ENCODE peak calls at places on chromosome 1, in ten cellular contexts. U is AG04450, K is body of pancreas, C is AG04449, I is astrocyte of the spinal cord, H is epithelial cell of proximal tubule, S is heart right ventricle, E is psoas muscle, R is astrocyte of the cerebellum, W is fibroblast of mammary gland. T is an unnamed sample.

GRCh38 chr1:6198646-6199297 is 623 bp downstream of the RPL22 start:
- DNase-seq in K (no peak), H (no peak), E (no peak), W (no peak), C (no peak), S (no peak), I (no peak), R (no peak), U (no peak), T (no peak)

GRCh38 chr1:37723390-37724078 is 31.2 kb downstream of the CDCA8 start:
- DNase-seq in R (no peak), C (no peak), W (peak; percentile 57), I (no peak), S (no peak), E (no peak), H (no peak), U (no peak), K (no peak), T (no peak)

GRCh38 chr1:207827488-207827830 is 75.6 kb downstream of the CD46 start:
- DNase-seq in R (no peak), I (no peak), S (no peak), H (no peak), U (no peak), K (no peak), W (no peak), C (no peak), E (no peak), T (no peak)

GRCh38 chr1:58395355-58395754 is 151.2 kb downstream of the OMA1 start:
- DNase-seq in U (peak; percentile 78), C (peak; percentile 63), W (peak; percentile 90), H (peak; percentile 29), R (peak; percentile 94), K (no peak), E (no peak), S (no peak), I (peak; percentile 93), T (peak; percentile 69)

GRCh38 chr1:172637522-172637921 is 21.4 kb upstream of the FASLG start:
- DNase-seq in E (no peak), C (peak; percentile 58), K (no peak), S (no peak), H (peak; percentile 88), U (peak; percentile 55), R (peak; percentile 73), W (peak; percentile 95), I (peak; percentile 90), T (no peak)

GRCh38 chr1:19414490-19414889 is 70.8 kb downstream of the CAPZB start:
- DNase-seq in H (no peak), I (peak; percentile 44), S (no peak), K (no peak), W (no peak), U (no peak), E (no peak), C (no peak), R (no peak), T (no peak)

GRCh38 chr1:56326056-56326455 is 253.3 kb downstream of the PLPP3 start:
- DNase-seq in R (peak; percentile 35), C (no peak), U (no peak), K (no peak), I (peak; percentile 47), E (no peak), S (no peak), W (no peak), H (no peak), T (no peak)

GRCh38 chr1:10680487-10680886 is 116.0 kb downstream of the CASZ1 start:
- DNase-seq in U (no peak), W (no peak), E (no peak), I (no peak), H (no peak), C (no peak), S (no peak), K (no peak), R (no peak), T (no peak)

DNA sequence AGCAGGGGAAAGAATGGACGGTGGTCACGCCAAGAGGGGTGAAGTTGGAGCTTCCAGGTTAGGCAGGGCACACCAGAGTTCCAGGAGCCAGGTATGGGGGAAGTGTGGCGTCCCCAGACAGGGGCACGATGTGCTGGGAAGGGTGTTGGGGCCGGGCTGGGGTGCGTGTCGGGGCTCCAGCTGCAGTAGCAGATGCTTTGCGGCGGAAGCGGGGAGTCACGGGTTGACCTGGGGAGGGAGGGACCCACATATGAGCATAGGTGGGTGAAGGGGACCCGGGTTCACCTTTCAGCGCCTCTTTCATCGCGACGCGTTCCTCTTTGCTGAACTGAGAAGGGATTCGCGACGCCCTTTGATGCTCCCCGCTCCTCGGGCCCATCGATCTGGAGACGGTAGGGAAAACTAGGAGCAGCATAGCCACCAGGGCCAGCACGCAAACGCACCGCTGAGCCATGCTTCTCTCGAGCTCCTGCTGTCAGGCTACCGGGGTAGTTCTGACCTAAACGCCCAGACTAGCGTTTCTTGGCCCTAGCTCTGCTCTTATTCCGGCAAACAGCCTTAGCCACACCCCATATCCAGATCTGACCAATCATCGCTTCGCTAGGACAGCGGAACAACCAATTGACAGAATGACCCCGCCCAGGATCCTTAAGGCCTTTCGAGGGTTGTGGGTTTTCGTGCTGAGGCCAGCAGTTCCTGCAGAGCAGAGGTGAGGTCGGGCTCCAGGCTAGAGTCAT is at the start of gene PM20D1:
- DNase-seq in U (peak; percentile 51), W (peak; percentile 92), E (peak; percentile 81), S (peak; percentile 56), K (peak; percentile 90), H (peak; percentile 58), R (peak; percentile 20), I (peak; percentile 72), C (no peak), T (no peak)
- H3K4me3 ChIP-seq in U (peak within 1 kb of the TSS; percentile 55), W (peak within 1 kb of the TSS; percentile 53), E (peak within 1 kb of the TSS; percentile 74), S (peak within 1 kb of the TSS; percentile 55), K (no peak within 1 kb of the TSS), H (peak within 1 kb of the TSS; percentile 56), R (peak within 1 kb of the TSS; percentile 3), I (peak within 1 kb of the TSS; percentile 21), C (peak within 1 kb of the TSS; percentile 49), T (no peak within 1 kb of the TSS)

GRCh38 chr1:160340146-160340545 is 2.9 kb downstream of the COPA start:
- DNase-seq in W (no peak), E (no peak), H (no peak), S (no peak), K (no peak), I (no peak), C (no peak), R (no peak), U (no peak), T (no peak)

GRCh38 chr1:160342520-160342919 is 530 bp downstream of the COPA start:
- DNase-seq in E (no peak), C (no peak), U (no peak), H (no peak), R (no peak), S (no peak), I (peak; percentile 18), K (no peak), W (peak; percentile 15), T (no peak)

GRCh38 chr1:160346953-160347352 is 3.8 kb downstream of the NCSTN start:
- DNase-seq in R (no peak), K (no peak), S (no peak), E (no peak), C (no peak), I (no peak), W (no peak), U (no peak), H (no peak), T (no peak)

GRCh38 chr1:160340866-160341265 is 2.2 kb downstream of the COPA start:
- DNase-seq in S (no peak), I (no peak), U (no peak), W (peak; percentile 12), C (no peak), R (no peak), K (no peak), E (no peak), H (no peak), T (no peak)

GRCh38 chr1:160342953-160343869 is at the start of the genes COPA and NCSTN:
- DNase-seq in C (peak; percentile 84), K (peak; percentile 92), I (peak; percentile 97), S (peak; percentile 90), R (peak; percentile 94), H (peak; percentile 66), W (peak; percentile 97), U (peak; percentile 90), E (peak; percentile 96), T (peak; percentile 86)
- TF ChIP-seq CTCF in C (no peak), K (no peak), I (peak; percentile 7), S (no peak), R (no peak), H (no peak), W (no peak), U (peak; percentile 3), E (no peak), T (no peak)

GRCh38 chr1:158027485-158027884 is 34.0 kb downstream of the KIRREL1 start:
- DNase-seq in U (no peak), W (no peak), K (no peak), I (no peak), C (no peak), R (no peak), H (no peak), S (no peak), E (no peak), T (no peak)

GRCh38 chr1:158026641-158027040 is 33.2 kb downstream of the KIRREL1 start:
- DNase-seq in E (no peak), R (no peak), I (no peak), K (no peak), S (no peak), H (no peak), C (no peak), W (no peak), U (no peak), T (no peak)

GRCh38 chr1:158024737-158025136 is 31.3 kb downstream of the KIRREL1 start:
- DNase-seq in H (no peak), S (no peak), W (no peak), R (no peak), C (no peak), E (peak; percentile 77), U (no peak), K (no peak), I (no peak), T (no peak)

GRCh38 chr1:158022554-158023278 is 29.3 kb downstream of the KIRREL1 start:
- DNase-seq in K (no peak), I (no peak), R (no peak), E (no peak), H (no peak), C (no peak), U (no peak), S (no peak), W (no peak), T (no peak)

GRCh38 chr1:158025576-158026230 is 32.3 kb downstream of the KIRREL1 start:
- DNase-seq in S (no peak), H (no peak), R (no peak), K (no peak), U (no peak), E (no peak), C (no peak), W (no peak), I (no peak), T (no peak)
- H3K4me3 ChIP-seq in S (no peak overlapping the region), H (no peak overlapping the region), R (no peak overlapping the region), K (no peak overlapping the region), U (no peak overlapping the region), E (no peak overlapping the region), C (no peak overlapping the region), W (no peak overlapping the region), I (no peak overlapping the region), T (no peak overlapping the region)

GRCh38 chr1:17509320-17509719 is 30.2 kb upstream of the ARHGEF10L start:
- DNase-seq in R (no peak), C (no peak), K (no peak), E (no peak), I (no peak), S (no peak), W (no peak), U (no peak), H (no peak), T (no peak)

GRCh38 chr1:17510138-17510537 is 29.4 kb upstream of the ARHGEF10L start:
- DNase-seq in S (no peak), H (no peak), C (no peak), K (no peak), U (no peak), I (no peak), E (peak; percentile 8), W (no peak), R (no peak), T (no peak)

GRCh38 chr1:17503146-17503545 is 36.4 kb upstream of the ARHGEF10L start:
- DNase-seq in K (no peak), H (no peak), I (no peak), S (no peak), R (no peak), E (no peak), U (no peak), W (no peak), C (no peak), T (no peak)

GRCh38 chr1:17511188-17511587 is 28.3 kb upstream of the ARHGEF10L start:
- DNase-seq in S (no peak), R (no peak), K (no peak), E (no peak), C (no peak), U (no peak), W (no peak), H (no peak), I (no peak), T (no peak)

DNA sequence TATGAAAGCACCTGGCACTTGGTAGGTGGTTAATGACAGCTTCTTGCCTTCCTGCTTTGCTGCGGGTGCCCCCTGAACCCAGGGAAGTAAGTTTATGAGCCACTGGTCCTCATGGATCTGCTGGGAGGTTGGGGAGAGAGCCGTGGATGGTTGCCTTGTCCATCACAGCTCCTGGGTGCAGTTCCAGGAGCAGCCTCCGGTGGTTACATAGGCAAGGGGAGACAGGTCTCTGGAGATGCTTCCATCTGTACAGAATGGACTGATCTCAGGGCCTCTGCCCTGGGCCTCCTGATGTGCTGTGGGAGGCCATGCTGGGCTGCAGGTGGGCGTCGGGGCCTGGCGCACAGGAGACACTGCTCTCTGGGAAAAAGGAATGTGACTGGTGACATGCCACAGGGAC is 31.6 kb upstream of the ARHGEF10L start:
- DNase-seq in W (no peak), I (no peak), E (no peak), K (no peak), R (no peak), H (no peak), C (no peak), S (no peak), U (no peak), T (no peak)
- TF ChIP-seq CTCF in W (peak; percentile 22), I (peak; percentile 30), E (no peak), K (no peak), R (no peak), H (peak; percentile 31), C (no peak), S (no peak), U (peak; percentile 29), T (no peak)

T was measured in AG09309.